ENCODE peak calls at places on chromosomes 6 and 20, in four cellular contexts. K is stimulated activated CD4-positive, alpha-beta T cell treated with anti-CD3 and anti-CD28 coated beads, Interleukin-12 subunit alpha, Interleukin-12 subunit beta, amount 100 ng/mL, for 4 hours; A is H7; X is GM04503. H is an unnamed sample.

GRCh38 chr6:21586760-21587181 is 6.8 kb upstream of the SOX4 start:
- DNase-seq in K (no peak), A (no peak), X (no peak), H (no peak)

GRCh38 chr6:144317736-144318135 is 32.6 kb downstream of the UTRN start:
- DNase-seq in A (no peak), K (no peak), X (no peak), H (no peak)

GRCh38 chr6:3749991-3750323 is 1.6 kb downstream of the PXDC1 start:
- DNase-seq in A (no peak), X (peak), K (no peak), H (peak)

GRCh38 chr6:119241124-119241491 is 108.5 kb downstream of the MAN1A1 start:
- DNase-seq in A (no peak), X (no peak), K (no peak), H (no peak)

GRCh38 chr6:166331503-166332133 is 10.7 kb downstream of the SFT2D1 start:
- DNase-seq in K (no peak), A (no peak), X (no peak), H (no peak)

GRCh38 chr6:110484321-110484720 is 7.9 kb upstream of the SLC22A16 start:
- DNase-seq in A (no peak), K (no peak), X (no peak), H (peak)

GRCh38 chr6:14559754-14560527 is 442.4 kb downstream of the CD83 start:
- DNase-seq in K (no peak), X (no peak), A (no peak), H (peak)

GRCh38 chr20:49937023-49937929 is 1.1 kb downstream of the RNF114 start:
- DNase-seq in X (no peak), K (no peak), A (peak), H (peak)

GRCh38 chr6:106369739-106370138 is 9.2 kb downstream of the CRYBG1 start:
- DNase-seq in A (no peak), K (no peak), X (no peak), H (peak)

GRCh38 chr20:20237093-20237959 is 130.6 kb upstream of the INSM1 start:
- DNase-seq in X (no peak), K (peak), A (peak), H (peak)

GRCh38 chr6:167797871-167798265 is 28.8 kb upstream of the AFDN start:
- DNase-seq in K (no peak), X (no peak), A (no peak), H (no peak)

GRCh38 chr6:130282234-130282995 is 59.7 kb upstream of the SAMD3 start:
- DNase-seq in A (peak), X (no peak), K (no peak), H (peak)

GRCh38 chr20:31606928-31607639 is 2.0 kb downstream of the ID1 start:
- DNase-seq in K (no peak), X (no peak), A (peak), H (peak)

GRCh38 chr6:104381907-104382306 is 477.8 kb downstream of the HACE1 start:
- DNase-seq in X (no peak), A (peak), K (no peak), H (no peak)

GRCh38 chr20:45358282-45359068 is 4.5 kb upstream of the SYS1 start:
- DNase-seq in A (no peak), X (peak), K (no peak), H (peak)

GRCh38 chr6:30720738-30721197 is 616 bp downstream of the TUBB start:
- DNase-seq in A (peak), K (peak), X (no peak), H (no peak)

GRCh38 chr6:158220786-158221442 is 52.8 kb downstream of the GTF2H5 start:
- DNase-seq in K (peak), A (peak), X (no peak), H (peak)

GRCh38 chr20:528923-529594 is 14.5 kb downstream of the CSNK2A1 start:
- DNase-seq in A (no peak), X (peak), K (no peak), H (peak)

GRCh38 chr6:35602133-35602946 is 86.4 kb downstream of the FKBP5 start:
- DNase-seq in K (no peak), X (no peak), A (no peak), H (peak)

GRCh38 chr20:31394900-31395299 is 4.5 kb upstream of the DEFB119 start:
- DNase-seq in K (no peak), A (no peak), X (no peak), H (no peak)

GRCh38 chr6:11865926-11866325 is 87.3 kb upstream of the ADTRP start:
- DNase-seq in A (no peak), K (no peak), X (no peak), H (peak)

GRCh38 chr6:39228992-39229767 is at the start of gene KCNK5:
- DNase-seq in X (no peak), A (peak), K (peak), H (peak)

GRCh38 chr6:32933661-32934085 is 7.2 kb downstream of the HLA-DMB start:
- DNase-seq in K (peak), X (peak), A (peak), H (peak)

GRCh38 chr6:147741419-147741818 is 232.9 kb downstream of the SAMD5 start:
- DNase-seq in X (no peak), K (no peak), A (no peak), H (peak)

GRCh38 chr6:16244446-16244845 is 6.1 kb downstream of the GMPR start:
- DNase-seq in K (no peak), X (no peak), A (no peak), H (no peak)

GRCh38 chr6:144718431-144718830 is 433.3 kb downstream of the UTRN start:
- DNase-seq in A (no peak), X (no peak), K (no peak), H (peak)

GRCh38 chr6:52499026-52499425 is 77.8 kb downstream of the TRAM2 start:
- DNase-seq in X (no peak), A (no peak), K (no peak), H (peak)

GRCh38 chr6:155528982-155529453 is 73.4 kb upstream of the NOX3 start:
- DNase-seq in K (no peak), X (peak), A (no peak), H (peak)

GRCh38 chr6:156840606-156841005 is 63.4 kb downstream of the ARID1B start:
- DNase-seq in A (no peak), K (no peak), X (no peak), H (no peak)

GRCh38 chr6:159098636-159099106 is 53.9 kb upstream of the TAGAP start:
- DNase-seq in A (no peak), X (no peak), K (peak), H (peak)

GRCh38 chr6:47571488-47571887 is 93.9 kb downstream of the CD2AP start:
- DNase-seq in K (no peak), A (no peak), X (no peak), H (no peak)

GRCh38 chr6:161406633-161407032 is 132.8 kb upstream of the AGPAT4 start:
- DNase-seq in A (no peak), K (no peak), X (peak), H (peak)

GRCh38 chr6:169989594-169989993 is 238.2 kb downstream of the ERMARD start:
- DNase-seq in X (no peak), A (no peak), K (no peak), H (no peak)

GRCh38 chr6:89678531-89678930 is 40.0 kb upstream of the LYRM2 start:
- DNase-seq in K (no peak), X (no peak), A (peak), H (no peak)

GRCh38 chr6:169173532-169174268 is 79.9 kb downstream of the THBS2 start:
- DNase-seq in A (peak), X (no peak), K (no peak), H (peak)

GRCh38 chr6:43299338-43300293 is 1.6 kb downstream of the SLC22A7 start:
- DNase-seq in K (no peak), X (no peak), A (peak), H (no peak)

GRCh38 chr20:64161595-64162238 is 2.5 kb upstream of the MYT1 start:
- DNase-seq in X (no peak), K (peak), A (peak), H (peak)

GRCh38 chr6:140225587-140226438 is 851.4 kb upstream of the CITED2 start:
- DNase-seq in A (no peak), K (no peak), X (peak), H (no peak)

H was measured in bronchial epithelial cell.